ENCODE peak calls at places on chromosomes 3 and 15, in seven cellular contexts. One of them, this sample, is unnamed.

GRCh38 chr15:79373068-79373467 is 59.1 kb upstream of the MINAR1 start:
- DNase-seq in hippocampal formation: no peak
- DNase-seq in NCI-H1105: no peak
- DNase-seq in stimulated activated naive CD8-positive, alpha-beta T cell treated with anti-CD3 and anti-CD28 coated beads, Interleukin-15, Interleukin-2, amounts not matched to agents 100 U/mL and 50 U/mL, for 24 hours: no peak
- DNase-seq in AG09319: no peak
- DNase-seq in NCI-H526 treated with DMSO at 0.1 percent for 48 hours: no peak
- DNase-seq in MV-4-11: no peak
- DNase-seq in this sample: no peak

GRCh38 chr15:62164500-62165028 is 521 bp downstream of the C2CD4B start:
- DNase-seq in hippocampal formation: no peak
- DNase-seq in NCI-H1105: peak
- DNase-seq in stimulated activated naive CD8-positive, alpha-beta T cell treated with anti-CD3 and anti-CD28 coated beads, Interleukin-15, Interleukin-2, amounts not matched to agents 100 U/mL and 50 U/mL, for 24 hours: peak
- DNase-seq in AG09319: no peak
- DNase-seq in NCI-H526 treated with DMSO at 0.1 percent for 48 hours: no peak
- DNase-seq in MV-4-11: no peak
- DNase-seq in this sample: peak

GRCh38 chr3:149324332-149324731 is 9.1 kb downstream of the TM4SF18 start:
- DNase-seq in hippocampal formation: no peak
- DNase-seq in NCI-H1105: no peak
- DNase-seq in stimulated activated naive CD8-positive, alpha-beta T cell treated with anti-CD3 and anti-CD28 coated beads, Interleukin-15, Interleukin-2, amounts not matched to agents 100 U/mL and 50 U/mL, for 24 hours: no peak
- DNase-seq in AG09319: no peak
- DNase-seq in NCI-H526 treated with DMSO at 0.1 percent for 48 hours: no peak
- DNase-seq in MV-4-11: no peak
- DNase-seq in this sample: no peak

GRCh38 chr3:56621686-56622085 is 61.4 kb downstream of the TASOR start:
- DNase-seq in hippocampal formation: no peak
- DNase-seq in NCI-H1105: no peak
- DNase-seq in stimulated activated naive CD8-positive, alpha-beta T cell treated with anti-CD3 and anti-CD28 coated beads, Interleukin-15, Interleukin-2, amounts not matched to agents 100 U/mL and 50 U/mL, for 24 hours: no peak
- DNase-seq in AG09319: no peak
- DNase-seq in NCI-H526 treated with DMSO at 0.1 percent for 48 hours: no peak
- DNase-seq in MV-4-11: no peak
- DNase-seq in this sample: no peak

GRCh38 chr15:75646944-75647364 is 758 bp upstream of the SNX33 start:
- DNase-seq in hippocampal formation: no peak
- DNase-seq in NCI-H1105: no peak
- DNase-seq in stimulated activated naive CD8-positive, alpha-beta T cell treated with anti-CD3 and anti-CD28 coated beads, Interleukin-15, Interleukin-2, amounts not matched to agents 100 U/mL and 50 U/mL, for 24 hours: no peak
- DNase-seq in AG09319: no peak
- DNase-seq in NCI-H526 treated with DMSO at 0.1 percent for 48 hours: no peak
- DNase-seq in MV-4-11: no peak
- DNase-seq in this sample: peak

GRCh38 chr3:189355481-189356201 is 183.9 kb downstream of the TPRG1 start:
- DNase-seq in hippocampal formation: no peak
- DNase-seq in NCI-H1105: no peak
- DNase-seq in stimulated activated naive CD8-positive, alpha-beta T cell treated with anti-CD3 and anti-CD28 coated beads, Interleukin-15, Interleukin-2, amounts not matched to agents 100 U/mL and 50 U/mL, for 24 hours: peak
- DNase-seq in AG09319: peak
- DNase-seq in NCI-H526 treated with DMSO at 0.1 percent for 48 hours: no peak
- DNase-seq in MV-4-11: peak
- DNase-seq in this sample: peak

GRCh38 chr15:100341662-100342560 is at the start of gene ADAMTS17:
- DNase-seq in hippocampal formation: peak
- DNase-seq in NCI-H1105: peak
- DNase-seq in stimulated activated naive CD8-positive, alpha-beta T cell treated with anti-CD3 and anti-CD28 coated beads, Interleukin-15, Interleukin-2, amounts not matched to agents 100 U/mL and 50 U/mL, for 24 hours: peak
- DNase-seq in AG09319: peak
- DNase-seq in NCI-H526 treated with DMSO at 0.1 percent for 48 hours: peak
- DNase-seq in MV-4-11: peak
- DNase-seq in this sample: peak

GRCh38 chr3:46393011-46393410 is 13.9 kb downstream of the CCR5AS start:
- DNase-seq in hippocampal formation: no peak
- DNase-seq in NCI-H1105: no peak
- DNase-seq in stimulated activated naive CD8-positive, alpha-beta T cell treated with anti-CD3 and anti-CD28 coated beads, Interleukin-15, Interleukin-2, amounts not matched to agents 100 U/mL and 50 U/mL, for 24 hours: no peak
- DNase-seq in AG09319: no peak
- DNase-seq in NCI-H526 treated with DMSO at 0.1 percent for 48 hours: no peak
- DNase-seq in MV-4-11: no peak
- DNase-seq in this sample: no peak

GRCh38 chr15:33234019-33234418 is 39.5 kb upstream of the FMN1 start:
- DNase-seq in hippocampal formation: no peak
- DNase-seq in NCI-H1105: peak
- DNase-seq in stimulated activated naive CD8-positive, alpha-beta T cell treated with anti-CD3 and anti-CD28 coated beads, Interleukin-15, Interleukin-2, amounts not matched to agents 100 U/mL and 50 U/mL, for 24 hours: no peak
- DNase-seq in AG09319: peak
- DNase-seq in NCI-H526 treated with DMSO at 0.1 percent for 48 hours: no peak
- DNase-seq in MV-4-11: peak
- DNase-seq in this sample: no peak

GRCh38 chr3:94525039-94525438 is 462.2 kb downstream of the NSUN3 start:
- DNase-seq in hippocampal formation: no peak
- DNase-seq in NCI-H1105: no peak
- DNase-seq in stimulated activated naive CD8-positive, alpha-beta T cell treated with anti-CD3 and anti-CD28 coated beads, Interleukin-15, Interleukin-2, amounts not matched to agents 100 U/mL and 50 U/mL, for 24 hours: no peak
- DNase-seq in AG09319: no peak
- DNase-seq in NCI-H526 treated with DMSO at 0.1 percent for 48 hours: no peak
- DNase-seq in MV-4-11: no peak
- DNase-seq in this sample: no peak

GRCh38 chr3:123324880-123325765 is 123.4 kb downstream of the SEC22A start:
- DNase-seq in hippocampal formation: no peak
- DNase-seq in NCI-H1105: no peak
- DNase-seq in stimulated activated naive CD8-positive, alpha-beta T cell treated with anti-CD3 and anti-CD28 coated beads, Interleukin-15, Interleukin-2, amounts not matched to agents 100 U/mL and 50 U/mL, for 24 hours: no peak
- DNase-seq in AG09319: no peak
- DNase-seq in NCI-H526 treated with DMSO at 0.1 percent for 48 hours: no peak
- DNase-seq in MV-4-11: no peak
- DNase-seq in this sample: no peak

GRCh38 chr3:123161167-123161566 is 40.6 kb upstream of the SEC22A start:
- DNase-seq in hippocampal formation: no peak
- DNase-seq in NCI-H1105: no peak
- DNase-seq in stimulated activated naive CD8-positive, alpha-beta T cell treated with anti-CD3 and anti-CD28 coated beads, Interleukin-15, Interleukin-2, amounts not matched to agents 100 U/mL and 50 U/mL, for 24 hours: no peak
- DNase-seq in AG09319: no peak
- DNase-seq in NCI-H526 treated with DMSO at 0.1 percent for 48 hours: no peak
- DNase-seq in MV-4-11: no peak
- DNase-seq in this sample: no peak

GRCh38 chr3:22542311-22542710 is 660.8 kb upstream of the UBE2E2 start:
- DNase-seq in hippocampal formation: no peak
- DNase-seq in NCI-H1105: no peak
- DNase-seq in stimulated activated naive CD8-positive, alpha-beta T cell treated with anti-CD3 and anti-CD28 coated beads, Interleukin-15, Interleukin-2, amounts not matched to agents 100 U/mL and 50 U/mL, for 24 hours: no peak
- DNase-seq in AG09319: no peak
- DNase-seq in NCI-H526 treated with DMSO at 0.1 percent for 48 hours: no peak
- DNase-seq in MV-4-11: no peak
- DNase-seq in this sample: no peak

GRCh38 chr15:61112231-61112630 is 116.9 kb downstream of the RORA start:
- DNase-seq in hippocampal formation: no peak
- DNase-seq in NCI-H1105: no peak
- DNase-seq in stimulated activated naive CD8-positive, alpha-beta T cell treated with anti-CD3 and anti-CD28 coated beads, Interleukin-15, Interleukin-2, amounts not matched to agents 100 U/mL and 50 U/mL, for 24 hours: no peak
- DNase-seq in AG09319: no peak
- DNase-seq in NCI-H526 treated with DMSO at 0.1 percent for 48 hours: no peak
- DNase-seq in MV-4-11: no peak
- DNase-seq in this sample: no peak

GRCh38 chr3:53675942-53676341 is 170.3 kb downstream of the CHDH start:
- DNase-seq in hippocampal formation: no peak
- DNase-seq in NCI-H1105: no peak
- DNase-seq in stimulated activated naive CD8-positive, alpha-beta T cell treated with anti-CD3 and anti-CD28 coated beads, Interleukin-15, Interleukin-2, amounts not matched to agents 100 U/mL and 50 U/mL, for 24 hours: no peak
- DNase-seq in AG09319: no peak
- DNase-seq in NCI-H526 treated with DMSO at 0.1 percent for 48 hours: no peak
- DNase-seq in MV-4-11: no peak
- DNase-seq in this sample: no peak

GRCh38 chr3:49339947-49340800 is at the start of gene USP4:
- DNase-seq in hippocampal formation: peak
- DNase-seq in NCI-H1105: peak
- DNase-seq in stimulated activated naive CD8-positive, alpha-beta T cell treated with anti-CD3 and anti-CD28 coated beads, Interleukin-15, Interleukin-2, amounts not matched to agents 100 U/mL and 50 U/mL, for 24 hours: peak
- DNase-seq in AG09319: peak
- DNase-seq in NCI-H526 treated with DMSO at 0.1 percent for 48 hours: peak
- DNase-seq in MV-4-11: peak
- DNase-seq in this sample: peak

GRCh38 chr3:141320399-141321108 is 47.8 kb upstream of the ZBTB38 start:
- DNase-seq in hippocampal formation: no peak
- DNase-seq in NCI-H1105: no peak
- DNase-seq in stimulated activated naive CD8-positive, alpha-beta T cell treated with anti-CD3 and anti-CD28 coated beads, Interleukin-15, Interleukin-2, amounts not matched to agents 100 U/mL and 50 U/mL, for 24 hours: no peak
- DNase-seq in AG09319: no peak
- DNase-seq in NCI-H526 treated with DMSO at 0.1 percent for 48 hours: no peak
- DNase-seq in MV-4-11: no peak
- DNase-seq in this sample: no peak

GRCh38 chr15:92157666-92158298 is 235.9 kb upstream of the ST8SIA2 start:
- DNase-seq in hippocampal formation: no peak
- DNase-seq in NCI-H1105: no peak
- DNase-seq in stimulated activated naive CD8-positive, alpha-beta T cell treated with anti-CD3 and anti-CD28 coated beads, Interleukin-15, Interleukin-2, amounts not matched to agents 100 U/mL and 50 U/mL, for 24 hours: no peak
- DNase-seq in AG09319: no peak
- DNase-seq in NCI-H526 treated with DMSO at 0.1 percent for 48 hours: no peak
- DNase-seq in MV-4-11: no peak
- DNase-seq in this sample: no peak

GRCh38 chr3:47715928-47716327 is 65.8 kb downstream of the SMARCC1 start:
- DNase-seq in hippocampal formation: no peak
- DNase-seq in NCI-H1105: no peak
- DNase-seq in stimulated activated naive CD8-positive, alpha-beta T cell treated with anti-CD3 and anti-CD28 coated beads, Interleukin-15, Interleukin-2, amounts not matched to agents 100 U/mL and 50 U/mL, for 24 hours: no peak
- DNase-seq in AG09319: no peak
- DNase-seq in NCI-H526 treated with DMSO at 0.1 percent for 48 hours: no peak
- DNase-seq in MV-4-11: no peak
- DNase-seq in this sample: no peak

GRCh38 chr15:68553994-68554715 is 24.6 kb upstream of the CORO2B start:
- DNase-seq in hippocampal formation: peak
- DNase-seq in NCI-H1105: peak
- DNase-seq in stimulated activated naive CD8-positive, alpha-beta T cell treated with anti-CD3 and anti-CD28 coated beads, Interleukin-15, Interleukin-2, amounts not matched to agents 100 U/mL and 50 U/mL, for 24 hours: peak
- DNase-seq in AG09319: no peak
- DNase-seq in NCI-H526 treated with DMSO at 0.1 percent for 48 hours: peak
- DNase-seq in MV-4-11: peak
- DNase-seq in this sample: peak

GRCh38 chr3:14691239-14691638 is 16.3 kb downstream of the C3orf20 start:
- DNase-seq in hippocampal formation: no peak
- DNase-seq in NCI-H1105: no peak
- DNase-seq in stimulated activated naive CD8-positive, alpha-beta T cell treated with anti-CD3 and anti-CD28 coated beads, Interleukin-15, Interleukin-2, amounts not matched to agents 100 U/mL and 50 U/mL, for 24 hours: no peak
- DNase-seq in AG09319: no peak
- DNase-seq in NCI-H526 treated with DMSO at 0.1 percent for 48 hours: no peak
- DNase-seq in MV-4-11: peak
- DNase-seq in this sample: no peak

GRCh38 chr3:43726511-43726910 is 35.8 kb downstream of the ABHD5 start:
- DNase-seq in hippocampal formation: no peak
- DNase-seq in NCI-H1105: no peak
- DNase-seq in stimulated activated naive CD8-positive, alpha-beta T cell treated with anti-CD3 and anti-CD28 coated beads, Interleukin-15, Interleukin-2, amounts not matched to agents 100 U/mL and 50 U/mL, for 24 hours: no peak
- DNase-seq in AG09319: no peak
- DNase-seq in NCI-H526 treated with DMSO at 0.1 percent for 48 hours: no peak
- DNase-seq in MV-4-11: no peak
- DNase-seq in this sample: no peak

GRCh38 chr3:67239362-67239761 is 241.3 kb downstream of the KBTBD8 start:
- DNase-seq in hippocampal formation: no peak
- DNase-seq in NCI-H1105: no peak
- DNase-seq in stimulated activated naive CD8-positive, alpha-beta T cell treated with anti-CD3 and anti-CD28 coated beads, Interleukin-15, Interleukin-2, amounts not matched to agents 100 U/mL and 50 U/mL, for 24 hours: no peak
- DNase-seq in AG09319: no peak
- DNase-seq in NCI-H526 treated with DMSO at 0.1 percent for 48 hours: no peak
- DNase-seq in MV-4-11: no peak
- DNase-seq in this sample: no peak

GRCh38 chr15:29734917-29735572 is 87.2 kb downstream of the TJP1 start:
- DNase-seq in hippocampal formation: no peak
- DNase-seq in NCI-H1105: no peak
- DNase-seq in stimulated activated naive CD8-positive, alpha-beta T cell treated with anti-CD3 and anti-CD28 coated beads, Interleukin-15, Interleukin-2, amounts not matched to agents 100 U/mL and 50 U/mL, for 24 hours: no peak
- DNase-seq in AG09319: no peak
- DNase-seq in NCI-H526 treated with DMSO at 0.1 percent for 48 hours: no peak
- DNase-seq in MV-4-11: no peak
- DNase-seq in this sample: no peak

GRCh38 chr3:70861855-70862254 is 549.4 kb upstream of the MDFIC2 start:
- DNase-seq in hippocampal formation: no peak
- DNase-seq in NCI-H1105: no peak
- DNase-seq in stimulated activated naive CD8-positive, alpha-beta T cell treated with anti-CD3 and anti-CD28 coated beads, Interleukin-15, Interleukin-2, amounts not matched to agents 100 U/mL and 50 U/mL, for 24 hours: no peak
- DNase-seq in AG09319: peak
- DNase-seq in NCI-H526 treated with DMSO at 0.1 percent for 48 hours: no peak
- DNase-seq in MV-4-11: no peak
- DNase-seq in this sample: no peak

GRCh38 chr3:24378313-24378712 is 116.3 kb downstream of the THRB start:
- DNase-seq in hippocampal formation: no peak
- DNase-seq in NCI-H1105: no peak
- DNase-seq in stimulated activated naive CD8-positive, alpha-beta T cell treated with anti-CD3 and anti-CD28 coated beads, Interleukin-15, Interleukin-2, amounts not matched to agents 100 U/mL and 50 U/mL, for 24 hours: no peak
- DNase-seq in AG09319: no peak
- DNase-seq in NCI-H526 treated with DMSO at 0.1 percent for 48 hours: no peak
- DNase-seq in MV-4-11: no peak
- DNase-seq in this sample: no peak

GRCh38 chr3:32154180-32154579 is 47.8 kb downstream of the GPD1L start:
- DNase-seq in hippocampal formation: no peak
- DNase-seq in NCI-H1105: no peak
- DNase-seq in stimulated activated naive CD8-positive, alpha-beta T cell treated with anti-CD3 and anti-CD28 coated beads, Interleukin-15, Interleukin-2, amounts not matched to agents 100 U/mL and 50 U/mL, for 24 hours: no peak
- DNase-seq in AG09319: no peak
- DNase-seq in NCI-H526 treated with DMSO at 0.1 percent for 48 hours: no peak
- DNase-seq in MV-4-11: no peak
- DNase-seq in this sample: no peak

GRCh38 chr15:77784361-77785292 is 151.9 kb upstream of the LINGO1 start:
- DNase-seq in hippocampal formation: no peak
- DNase-seq in NCI-H1105: no peak
- DNase-seq in stimulated activated naive CD8-positive, alpha-beta T cell treated with anti-CD3 and anti-CD28 coated beads, Interleukin-15, Interleukin-2, amounts not matched to agents 100 U/mL and 50 U/mL, for 24 hours: peak
- DNase-seq in AG09319: no peak
- DNase-seq in NCI-H526 treated with DMSO at 0.1 percent for 48 hours: no peak
- DNase-seq in MV-4-11: no peak
- DNase-seq in this sample: peak

GRCh38 chr15:89341316-89342005 is 6.8 kb upstream of the POLG start:
- DNase-seq in hippocampal formation: no peak
- DNase-seq in NCI-H1105: no peak
- DNase-seq in stimulated activated naive CD8-positive, alpha-beta T cell treated with anti-CD3 and anti-CD28 coated beads, Interleukin-15, Interleukin-2, amounts not matched to agents 100 U/mL and 50 U/mL, for 24 hours: no peak
- DNase-seq in AG09319: no peak
- DNase-seq in NCI-H526 treated with DMSO at 0.1 percent for 48 hours: no peak
- DNase-seq in MV-4-11: no peak
- DNase-seq in this sample: no peak

GRCh38 chr3:161890147-161890625 is 393.6 kb downstream of the OTOL1 start:
- DNase-seq in hippocampal formation: no peak
- DNase-seq in NCI-H1105: no peak
- DNase-seq in stimulated activated naive CD8-positive, alpha-beta T cell treated with anti-CD3 and anti-CD28 coated beads, Interleukin-15, Interleukin-2, amounts not matched to agents 100 U/mL and 50 U/mL, for 24 hours: no peak
- DNase-seq in AG09319: peak
- DNase-seq in NCI-H526 treated with DMSO at 0.1 percent for 48 hours: no peak
- DNase-seq in MV-4-11: no peak
- DNase-seq in this sample: no peak

GRCh38 chr15:91304210-91304609 is 204.2 kb downstream of the SV2B start:
- DNase-seq in hippocampal formation: no peak
- DNase-seq in NCI-H1105: no peak
- DNase-seq in stimulated activated naive CD8-positive, alpha-beta T cell treated with anti-CD3 and anti-CD28 coated beads, Interleukin-15, Interleukin-2, amounts not matched to agents 100 U/mL and 50 U/mL, for 24 hours: no peak
- DNase-seq in AG09319: no peak
- DNase-seq in NCI-H526 treated with DMSO at 0.1 percent for 48 hours: no peak
- DNase-seq in MV-4-11: no peak
- DNase-seq in this sample: no peak